ENCODE peak calls at places on chromosomes 2 and 18, in ten cellular contexts. G, D, B, O, M, E, H, C, L and V are unnamed samples.

GRCh38 chr2:72713857-72714256 is 112.0 kb downstream of the EXOC6B start:
- DNase-seq in E (no peak), B (no peak), C (no peak), L (peak; percentile 20), D (no peak), H (no peak), O (no peak), G (no peak), M (no peak), V (no peak)

GRCh38 chr2:148021059-148021985 is at the start of gene MBD5:
- DNase-seq in M (peak; percentile 45), B (peak; percentile 73), C (peak; percentile 44), G (no peak), O (peak; percentile 28), E (peak; percentile 32), H (peak; percentile 9), D (peak; percentile 57), L (peak; percentile 37), V (peak; percentile 27)

GRCh38 chr2:118616432-118616831 is 231.0 kb downstream of the EN1 start:
- DNase-seq in C (no peak), G (no peak), L (no peak), O (no peak), D (no peak), M (no peak), E (no peak), B (no peak), H (no peak), V (no peak)

GRCh38 chr2:26462511-26463251 is 15.2 kb downstream of the OTOF start:
- DNase-seq in G (no peak), M (peak; percentile 79), E (peak; percentile 66), D (peak; percentile 80), O (peak; percentile 86), H (peak; percentile 76), L (peak; percentile 74), C (peak; percentile 77), B (peak; percentile 77), V (no peak)

GRCh38 chr2:57022496-57022895 is 838.7 kb downstream of the CCDC85A start:
- DNase-seq in G (no peak), D (no peak), O (no peak), E (no peak), L (no peak), B (peak; percentile 50), M (no peak), H (no peak), C (no peak), V (no peak)

GRCh38 chr2:101971836-101972235 is 19.9 kb upstream of the IL1R2 start:
- DNase-seq in L (no peak), M (no peak), C (peak; percentile 59), G (no peak), O (no peak), E (no peak), H (no peak), D (no peak), B (peak; percentile 6), V (no peak)

GRCh38 chr2:115650827-115651226 is 1208.4 kb downstream of the DPP10 start:
- DNase-seq in C (no peak), E (no peak), H (no peak), D (no peak), L (no peak), M (no peak), G (no peak), O (peak; percentile 6), B (no peak), V (no peak)

GRCh38 chr18:72652990-72653593 is 109.0 kb upstream of the CBLN2 start:
- DNase-seq in M (peak; percentile 52), H (no peak), G (peak; percentile 5), D (peak; percentile 31), E (peak; percentile 58), O (peak; percentile 55), B (peak; percentile 5), C (peak; percentile 21), L (peak; percentile 43), V (peak; percentile 35)

GRCh38 chr2:235414422-235414821 is 79.4 kb upstream of the AGAP1 start:
- DNase-seq in L (no peak), O (no peak), C (no peak), B (no peak), E (no peak), H (no peak), D (peak; percentile 21), M (peak; percentile 12), G (no peak), V (no peak)

GRCh38 chr2:238433941-238434845 is 7.5 kb downstream of the ASB1 start:
- DNase-seq in E (peak; percentile 89), G (no peak), D (no peak), H (no peak), C (peak; percentile 97), M (no peak), B (peak; percentile 96), O (no peak), L (no peak), V (no peak)

GRCh38 chr2:225670111-225670974 is 270.8 kb downstream of the NYAP2 start:
- DNase-seq in O (no peak), H (no peak), B (peak; percentile 62), E (peak; percentile 58), D (no peak), G (no peak), C (peak; percentile 79), L (peak; percentile 63), M (peak; percentile 42), V (peak; percentile 62)